ENCODE peak calls at places on chromosome 6, in nine cellular contexts. Y is HCT116, A is MM.1S, F is OCI-LY7, Z is hepatocyte, R is GM23248, D is PC-3, X is SK-N-SH, E is PC-9. I is an unnamed sample. For H3K9me2, the result is how much of the 10 kb centered on the place peaks cover.

GRCh38 chr6:127776320-127776719 is 124.5 kb downstream of the THEMIS start:
- DNase-seq in R (no peak), X (no peak), Z (no peak), F (no peak), E (no peak), Y (no peak), D (no peak), A (no peak), I (no peak)

GRCh38 chr6:109008537-109008950 is 86.1 kb downstream of the SESN1 start:
- DNase-seq in X (no peak), D (no peak), R (peak), F (no peak), E (no peak), Z (peak), A (no peak), Y (no peak), I (peak)

GRCh38 chr6:11730645-11731044 is 48.0 kb downstream of the ADTRP start:
- DNase-seq in R (no peak), Z (no peak), F (no peak), X (no peak), E (no peak), Y (no peak), A (peak), D (no peak), I (no peak)

GRCh38 chr6:73675466-73676098 is 20.4 kb upstream of the CD109 start:
- DNase-seq in F (peak), Y (peak), D (peak), A (peak), E (peak), R (peak), Z (peak), X (peak), I (peak)

GRCh38 chr6:104711371-104711770 is 148.3 kb downstream of the HACE1 start:
- DNase-seq in F (no peak), A (no peak), Z (peak), Y (no peak), E (no peak), D (peak), R (peak), X (no peak), I (no peak)

GRCh38 chr6:33118525-33119123 is 42.8 kb downstream of the HLA-DPB1 start:
- DNase-seq in X (peak), F (peak), A (peak), D (peak), E (no peak), Z (peak), R (peak), Y (peak), I (peak)

GRCh38 chr6:90294989-90295853 is 1.4 kb downstream of the BACH2 start:
- DNase-seq in A (peak), Z (peak), E (peak), Y (no peak), F (peak), X (peak), R (peak), D (peak), I (no peak)

GRCh38 chr6:142635130-142635529 is 309.8 kb downstream of the HIVEP2 start:
- DNase-seq in D (peak), R (peak), X (no peak), Z (no peak), E (no peak), A (no peak), F (no peak), Y (no peak), I (no peak)

GRCh38 chr6:19410477-19410876 is 426.7 kb upstream of the ID4 start:
- DNase-seq in Z (peak), A (no peak), R (peak), X (no peak), E (peak), F (no peak), D (peak), Y (no peak), I (no peak)

GRCh38 chr6:119166024-119166782 is 87.7 kb upstream of the FAM184A start:
- DNase-seq in Y (no peak), R (no peak), D (no peak), E (no peak), A (no peak), X (no peak), F (no peak), Z (no peak), I (no peak)

GRCh38 chr6:56887086-56887485 is 67.8 kb upstream of the BEND6 start:
- DNase-seq in Z (no peak), F (no peak), D (no peak), X (no peak), A (no peak), Y (no peak), E (no peak), R (no peak), I (no peak)

GRCh38 chr6:14763139-14763538 is 482.7 kb upstream of the JARID2 start:
- DNase-seq in A (no peak), Z (peak), X (no peak), F (no peak), R (peak), Y (no peak), E (no peak), D (peak), I (no peak)

GRCh38 chr6:81690073-81690472 is 62.4 kb downstream of the TENT5A start:
- DNase-seq in X (no peak), Y (no peak), R (no peak), Z (no peak), A (no peak), F (no peak), D (no peak), E (peak), I (no peak)

GRCh38 chr6:2467929-2468600 is 222.7 kb upstream of the GMDS start:
- DNase-seq in X (no peak), E (no peak), A (no peak), R (no peak), Y (no peak), D (no peak), F (no peak), Z (no peak), I (no peak)

GRCh38 chr6:87139236-87139635 is 16.1 kb upstream of the ZNF292 start:
- DNase-seq in F (peak), X (peak), Z (peak), A (peak), Y (peak), D (peak), E (peak), R (peak), I (peak)

GRCh38 chr6:21846541-21847451 is 253.2 kb downstream of the SOX4 start:
- DNase-seq in A (no peak), R (no peak), Z (peak), X (peak), F (peak), E (peak), Y (no peak), D (peak), I (no peak)

GRCh38 chr6:42352856-42353564 is 98.7 kb downstream of the TRERF1 start:
- DNase-seq in Z (no peak), D (peak), A (no peak), F (no peak), E (no peak), R (peak), X (no peak), Y (peak), I (no peak)

GRCh38 chr6:19301980-19302379 is 535.2 kb upstream of the ID4 start:
- DNase-seq in D (peak), Y (no peak), F (no peak), Z (no peak), A (no peak), E (peak), R (peak), X (no peak), I (no peak)

GRCh38 chr6:41342241-41342640 is 6.8 kb downstream of the NCR2 start:
- DNase-seq in R (no peak), Z (no peak), A (no peak), Y (no peak), E (no peak), D (no peak), X (no peak), F (no peak), I (no peak)

GRCh38 chr6:2793491-2794151 is 28.4 kb downstream of the WRNIP1 start:
- DNase-seq in F (no peak), E (no peak), X (no peak), Y (no peak), R (peak), A (no peak), Z (peak), D (peak), I (no peak)

GRCh38 chr6:125165256-125165655 is 11.7 kb downstream of the TPD52L1 start:
- DNase-seq in Z (no peak), D (no peak), X (no peak), E (no peak), R (peak), A (no peak), Y (no peak), F (no peak), I (no peak)

GRCh38 chr6:156798091-156798735 is 21.0 kb downstream of the ARID1B start:
- DNase-seq in R (no peak), Y (no peak), Z (no peak), X (no peak), D (no peak), F (no peak), A (no peak), E (no peak), I (no peak)

GRCh38 chr6:3209114-3210023 is 18.1 kb downstream of the TUBB2B start:
- DNase-seq in A (no peak), E (peak), Z (peak), Y (peak), D (peak), F (peak), R (peak), X (peak), I (peak)

GRCh38 chr6:36914227-36914794 is 28.6 kb downstream of the C6orf89 start:
- DNase-seq in F (no peak), Y (peak), Z (peak), E (peak), R (peak), A (no peak), X (no peak), D (peak), I (no peak)

GRCh38 chr6:166825553-166826145 is 130.7 kb downstream of the RNASET2 start:
- DNase-seq in F (no peak), R (peak), E (peak), A (no peak), D (peak), Z (no peak), Y (no peak), X (no peak), I (no peak)

GRCh38 chr6:153702671-153703070 is 336.4 kb upstream of the OPRM1 start:
- DNase-seq in X (no peak), A (no peak), E (no peak), D (peak), F (no peak), R (peak), Z (no peak), Y (no peak), I (no peak)

GRCh38 chr6:40022867-40023266 is 88.6 kb upstream of the MOCS1 start:
- DNase-seq in R (no peak), X (no peak), E (no peak), A (peak), Z (no peak), D (no peak), Y (no peak), F (no peak), I (no peak)

GRCh38 chr6:68874747-68875146 is 239.7 kb downstream of the ADGRB3 start:
- DNase-seq in R (no peak), D (no peak), F (no peak), X (no peak), A (no peak), Y (no peak), E (no peak), Z (no peak), I (no peak)

GRCh38 chr6:121222656-121223055 is 111.6 kb downstream of the TBC1D32 start:
- DNase-seq in A (no peak), R (peak), E (no peak), F (peak), Z (peak), Y (no peak), X (no peak), D (peak), I (peak)

GRCh38 chr6:14016930-14017625 is 92.3 kb downstream of the RNF182 start:
- DNase-seq in Z (no peak), F (no peak), D (no peak), X (no peak), R (peak), Y (no peak), E (no peak), A (no peak), I (no peak)

GRCh38 chr6:22132662-22133061 is 164.2 kb downstream of the PRL start:
- DNase-seq in A (no peak), Y (no peak), E (no peak), D (no peak), Z (no peak), R (no peak), F (no peak), X (no peak), I (no peak)

GRCh38 chr6:142015011-142015410 is 117.7 kb upstream of the GJE1 start:
- DNase-seq in F (no peak), Z (no peak), Y (peak), R (no peak), A (no peak), D (peak), E (no peak), X (no peak), I (no peak)

GRCh38 chr6:90402831-90403192 is 106.2 kb upstream of the BACH2 start:
- DNase-seq in X (no peak), Y (no peak), R (no peak), D (no peak), F (no peak), Z (no peak), A (no peak), E (no peak), I (no peak)

GRCh38 chr6:123193298-123193697 is 197.3 kb downstream of the CLVS2 start:
- DNase-seq in F (no peak), Y (no peak), D (no peak), Z (no peak), A (no peak), R (no peak), X (no peak), E (no peak), I (no peak)

DNA sequence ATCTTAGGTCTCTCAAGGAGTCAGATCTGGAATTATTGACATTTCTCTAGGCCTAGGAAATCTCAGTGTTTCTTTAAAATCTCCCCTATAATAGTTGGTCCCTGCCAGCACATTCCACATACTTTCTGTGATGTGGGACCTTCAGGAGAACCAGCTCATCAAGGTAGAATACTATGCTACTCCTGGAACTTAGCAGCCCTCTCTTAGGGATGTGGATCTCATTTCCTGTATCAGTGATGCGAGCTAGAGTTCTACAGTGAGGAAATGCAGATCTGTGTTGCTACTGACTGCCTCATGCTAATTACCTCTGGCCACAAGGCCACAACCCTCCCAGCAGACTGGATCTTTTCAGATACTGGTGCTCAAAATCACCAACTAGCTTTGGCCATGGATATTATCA is 193.8 kb downstream of the CLVS2 start:
- DNase-seq in F (no peak), E (no peak), R (no peak), D (no peak), Y (no peak), Z (no peak), A (no peak), X (no peak), I (no peak)
- H3K9me2 ChIP-seq in F (under half), E (under half), R (under half), D (under half), Y (under half), Z (under half), A (under half), X (under half), I (under half)

DNA sequence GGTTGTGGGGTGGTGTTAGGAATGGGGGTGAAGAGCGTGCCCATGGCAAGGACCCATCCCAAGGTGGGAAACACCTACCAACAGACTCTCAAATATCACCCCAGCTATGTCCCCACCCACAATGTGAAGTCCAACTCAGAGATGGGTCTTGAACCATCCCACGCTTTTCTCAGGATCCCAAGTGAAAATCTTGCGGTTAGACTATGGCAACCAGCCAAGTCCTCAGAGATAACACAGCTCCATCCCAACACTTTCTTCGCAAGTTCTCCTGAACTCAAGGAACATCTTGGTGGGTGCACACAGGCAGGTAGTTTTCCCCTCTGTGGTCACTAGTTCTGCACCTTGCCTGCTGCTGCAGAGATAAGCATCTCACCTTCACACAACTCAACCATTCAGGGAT is 116.0 kb downstream of the CDC5L start:
- DNase-seq in F (no peak), Y (no peak), A (no peak), E (no peak), R (no peak), D (no peak), Z (no peak), X (no peak), I (no peak)
- H3K9me2 ChIP-seq in F (under half), Y (under half), A (under half), E (under half), R (under half), D (under half), Z (under half), X (under half), I (under half)

GRCh38 chr6:44829811-44830210 is 442.3 kb downstream of the CDC5L start:
- DNase-seq in Y (no peak), A (peak), D (no peak), E (no peak), Z (no peak), F (no peak), R (no peak), X (no peak), I (no peak)

GRCh38 chr6:44825284-44825683 is 437.8 kb downstream of the CDC5L start:
- DNase-seq in D (no peak), Z (no peak), R (no peak), F (no peak), X (no peak), Y (no peak), A (no peak), E (no peak), I (no peak)

GRCh38 chr6:44826277-44826676 is 438.8 kb downstream of the CDC5L start:
- DNase-seq in F (no peak), Z (no peak), Y (no peak), A (no peak), X (no peak), E (no peak), D (peak), R (no peak), I (no peak)

GRCh38 chr6:44831002-44831610 is 443.6 kb downstream of the CDC5L start:
- DNase-seq in A (no peak), X (no peak), R (peak), E (no peak), Y (no peak), F (no peak), Z (no peak), D (no peak), I (no peak)

DNA sequence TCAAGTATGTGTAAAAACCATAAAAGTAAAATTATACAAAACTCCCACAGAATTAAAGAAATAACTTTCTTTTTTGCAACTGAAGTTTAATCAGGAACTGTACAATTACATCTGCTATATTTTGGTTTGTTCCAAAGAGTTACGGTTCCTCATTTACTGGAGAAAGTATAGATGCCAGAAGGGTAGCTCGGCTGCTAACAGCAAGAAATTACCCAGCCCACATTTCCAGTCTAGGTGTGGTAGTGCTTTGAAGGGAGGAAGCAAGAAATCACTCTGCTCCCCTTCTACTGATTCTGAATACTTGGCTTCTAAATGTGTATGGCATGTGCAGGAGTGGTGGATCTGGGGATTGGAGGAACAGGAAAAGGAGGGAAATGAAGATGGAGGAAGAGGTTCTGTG is 441.3 kb downstream of the CDC5L start:
- DNase-seq in E (no peak), D (no peak), Y (no peak), R (no peak), X (no peak), A (no peak), F (no peak), Z (no peak), I (no peak)
- H3K9me2 ChIP-seq in E (under half), D (under half), Y (under half), R (under half), X (under half), A (under half), F (under half), Z (under half), I (under half)

GRCh38 chr6:169282043-169282442 is 28.4 kb upstream of the THBS2 start:
- DNase-seq in A (no peak), Y (no peak), D (no peak), Z (no peak), E (no peak), F (no peak), R (no peak), X (no peak), I (no peak)
- H3K9me2 ChIP-seq in A (under half), Y (under half), D (under half), Z (under half), E (under half), F (under half), R (under half), X (under half), I (under half)

GRCh38 chr6:137412562-137412961 is 81.6 kb downstream of the OLIG3 start:
- DNase-seq in F (no peak), D (no peak), R (no peak), A (no peak), X (no peak), E (no peak), Z (no peak), Y (no peak), I (no peak)

GRCh38 chr6:137405806-137406205 is 88.4 kb downstream of the OLIG3 start:
- DNase-seq in X (no peak), A (no peak), Y (no peak), Z (no peak), E (no peak), F (peak), D (no peak), R (no peak), I (peak)

GRCh38 chr6:137407816-137408215 is 86.4 kb downstream of the OLIG3 start:
- DNase-seq in Y (no peak), D (no peak), X (no peak), R (no peak), E (no peak), F (no peak), A (no peak), Z (no peak), I (no peak)

GRCh38 chr6:137413482-137413881 is 80.7 kb downstream of the OLIG3 start:
- DNase-seq in Z (no peak), F (no peak), R (no peak), A (no peak), Y (no peak), D (no peak), E (no peak), X (no peak), I (no peak)

GRCh38 chr6:137409378-137409777 is 84.8 kb downstream of the OLIG3 start:
- DNase-seq in D (no peak), Z (no peak), R (no peak), E (no peak), A (no peak), X (no peak), Y (no peak), F (no peak), I (no peak)
- H3K9me2 ChIP-seq in D (under half), Z (under half), R (under half), E (under half), A (under half), X (under half), Y (under half), F (under half), I (under half)

GRCh38 chr6:31899882-31900722 is 1.8 kb downstream of the ZBTB12 start:
- DNase-seq in X (no peak), E (no peak), Y (no peak), Z (no peak), D (no peak), R (no peak), A (no peak), F (no peak), I (no peak)
- H3K9me2 ChIP-seq in X (under half), E (under half), Y (under half), Z (under half), D (under half), R (under half), A (under half), F (under half), I (under half)

DNA sequence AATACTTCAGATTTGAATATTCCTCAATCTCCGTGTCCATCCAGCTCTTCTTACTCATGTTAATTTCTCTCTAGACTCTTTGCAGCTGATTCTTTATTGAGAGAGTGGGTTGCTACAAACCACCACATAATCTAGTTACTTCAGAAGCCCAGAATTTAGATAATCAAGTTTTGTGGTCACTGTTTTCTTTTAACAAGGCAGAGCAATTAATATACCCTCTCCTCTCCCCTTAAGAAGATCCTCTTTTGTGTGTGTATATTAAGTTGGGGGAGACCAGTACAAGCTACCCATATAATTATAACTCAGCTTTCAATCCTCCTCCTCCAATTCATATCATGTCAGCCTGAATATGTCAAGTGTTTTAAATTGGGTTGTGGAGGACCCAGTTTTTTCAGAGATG is 95.1 kb downstream of the IRAK1BP1 start:
- DNase-seq in R (no peak), A (no peak), X (peak), D (no peak), F (no peak), E (no peak), Y (no peak), Z (no peak), I (no peak)
- H3K9me2 ChIP-seq in R (under half), A (under half), X (under half), D (under half), F (under half), E (under half), Y (under half), Z (under half), I (under half)

I was measured in Karpas-422.